ENCODE peak calls at places on chromosome 17, in ten cellular contexts. One of them, this sample, is unnamed.

GRCh38 chr17:41678907-41679739 is 9.6 kb upstream of the EIF1 start:
- DNase-seq in RWPE1: no peak
- DNase-seq in amniotic stem cell: no peak
- DNase-seq in progenitor cell of endocrine pancreas: no peak
- DNase-seq in NT2/D1: no peak
- DNase-seq in germinal center: no peak
- DNase-seq in T-cell: no peak
- DNase-seq in B cell: no peak
- DNase-seq in effector memory CD4-positive, alpha-beta T cell: peak; percentile 41
- DNase-seq in choroid plexus epithelial cell: peak; percentile 35
- DNase-seq in this sample: no peak

GRCh38 chr17:16423226-16423872 is 8.0 kb downstream of the TRPV2 start:
- DNase-seq in RWPE1: no peak
- DNase-seq in amniotic stem cell: no peak
- DNase-seq in choroid plexus epithelial cell: no peak
- DNase-seq in T-cell: no peak
- DNase-seq in NT2/D1: no peak
- DNase-seq in progenitor cell of endocrine pancreas: no peak
- DNase-seq in effector memory CD4-positive, alpha-beta T cell: no peak
- DNase-seq in B cell: no peak
- DNase-seq in germinal center: no peak
- DNase-seq in this sample: no peak

GRCh38 chr17:81039854-81040758 is 5.2 kb downstream of the BAIAP2 start:
- DNase-seq in T-cell: no peak
- DNase-seq in NT2/D1: no peak
- DNase-seq in effector memory CD4-positive, alpha-beta T cell: no peak
- DNase-seq in germinal center: no peak
- DNase-seq in B cell: no peak
- DNase-seq in RWPE1: peak; percentile 70
- DNase-seq in amniotic stem cell: peak; percentile 51
- DNase-seq in choroid plexus epithelial cell: peak; percentile 68
- DNase-seq in progenitor cell of endocrine pancreas: no peak
- DNase-seq in this sample: no peak

GRCh38 chr17:76529224-76529642 is 8.3 kb downstream of the CYGB start:
- DNase-seq in germinal center: no peak
- DNase-seq in T-cell: no peak
- DNase-seq in effector memory CD4-positive, alpha-beta T cell: no peak
- DNase-seq in progenitor cell of endocrine pancreas: no peak
- DNase-seq in NT2/D1: no peak
- DNase-seq in B cell: no peak
- DNase-seq in amniotic stem cell: peak; percentile 24
- DNase-seq in choroid plexus epithelial cell: peak; percentile 78
- DNase-seq in RWPE1: peak; percentile 49
- DNase-seq in this sample: peak; percentile 98

GRCh38 chr17:44115585-44116415 is 7.6 kb downstream of the HDAC5 start:
- DNase-seq in germinal center: no peak
- DNase-seq in amniotic stem cell: no peak
- DNase-seq in B cell: no peak
- DNase-seq in T-cell: no peak
- DNase-seq in NT2/D1: no peak
- DNase-seq in progenitor cell of endocrine pancreas: peak; percentile 27
- DNase-seq in RWPE1: no peak
- DNase-seq in choroid plexus epithelial cell: peak; percentile 58
- DNase-seq in effector memory CD4-positive, alpha-beta T cell: no peak
- DNase-seq in this sample: no peak

GRCh38 chr17:42424991-42425610 is 2.0 kb upstream of the CAVIN1 start:
- DNase-seq in choroid plexus epithelial cell: no peak
- DNase-seq in progenitor cell of endocrine pancreas: no peak
- DNase-seq in NT2/D1: no peak
- DNase-seq in B cell: no peak
- DNase-seq in T-cell: no peak
- DNase-seq in germinal center: no peak
- DNase-seq in effector memory CD4-positive, alpha-beta T cell: no peak
- DNase-seq in amniotic stem cell: no peak
- DNase-seq in RWPE1: no peak
- DNase-seq in this sample: no peak

GRCh38 chr17:46072998-46073397 is 73.9 kb downstream of the STH start:
- DNase-seq in choroid plexus epithelial cell: peak; percentile 84
- DNase-seq in effector memory CD4-positive, alpha-beta T cell: no peak
- DNase-seq in NT2/D1: no peak
- DNase-seq in germinal center: no peak
- DNase-seq in B cell: no peak
- DNase-seq in RWPE1: peak; percentile 16
- DNase-seq in T-cell: no peak
- DNase-seq in amniotic stem cell: no peak
- DNase-seq in progenitor cell of endocrine pancreas: no peak
- DNase-seq in this sample: no peak

GRCh38 chr17:36593651-36594316 is 2.1 kb downstream of the DHRS11 start:
- DNase-seq in germinal center: no peak
- DNase-seq in RWPE1: no peak
- DNase-seq in B cell: no peak
- DNase-seq in progenitor cell of endocrine pancreas: no peak
- DNase-seq in choroid plexus epithelial cell: no peak
- DNase-seq in effector memory CD4-positive, alpha-beta T cell: no peak
- DNase-seq in NT2/D1: no peak
- DNase-seq in T-cell: no peak
- DNase-seq in amniotic stem cell: no peak
- DNase-seq in this sample: peak; percentile 68

GRCh38 chr17:54749157-54749556 is 151.5 kb upstream of the TOM1L1 start:
- DNase-seq in choroid plexus epithelial cell: no peak
- DNase-seq in RWPE1: no peak
- DNase-seq in T-cell: no peak
- DNase-seq in B cell: no peak
- DNase-seq in germinal center: no peak
- DNase-seq in effector memory CD4-positive, alpha-beta T cell: no peak
- DNase-seq in NT2/D1: peak; percentile 13
- DNase-seq in amniotic stem cell: no peak
- DNase-seq in progenitor cell of endocrine pancreas: no peak
- DNase-seq in this sample: no peak